ENCODE peak calls at places on chromosomes 13 and 19, in eight cellular contexts. Z is hepatocyte, G is cardiac muscle cell, Q is dorsolateral prefrontal cortex, W is AG04450, Y is tibial nerve, T is breast epithelium, L is thoracic aorta. K is an unnamed sample.

GRCh38 chr19:3006075-3006767 is 22.9 kb downstream of the TLE2 start:
- DNase-seq in Z (no peak), G (no peak), Q (no peak), W (no peak), Y (no peak), T (no peak), L (no peak), K (no peak)

GRCh38 chr19:38425810-38426466 is at the start of gene RASGRP4:
- DNase-seq in Z (no peak), G (no peak), Q (no peak), W (no peak), Y (no peak), T (no peak), L (no peak), K (peak)

GRCh38 chr19:5942991-5943390 is 28.9 kb downstream of the CAPS start:
- DNase-seq in Z (no peak), G (no peak), Q (no peak), W (no peak), Y (no peak), T (no peak), L (no peak), K (peak)

GRCh38 chr13:95301947-95302386 is 716 bp upstream of the ABCC4 start:
- DNase-seq in Z (no peak), G (no peak), Q (no peak), W (no peak), Y (peak), T (no peak), L (no peak), K (no peak)

GRCh38 chr13:110338441-110339101 is 31.5 kb downstream of the COL4A2 start:
- DNase-seq in Z (no peak), G (peak), Q (no peak), W (no peak), Y (peak), T (no peak), L (no peak), K (no peak)

GRCh38 chr19:49746206-49746958 is 16.7 kb downstream of the TSKS start:
- DNase-seq in Z (no peak), G (no peak), Q (no peak), W (no peak), Y (no peak), T (no peak), L (no peak), K (peak)

GRCh38 chr19:49149652-49150105 is 5.5 kb downstream of the HRC start:
- DNase-seq in Z (peak), G (peak), Q (peak), W (peak), Y (peak), T (peak), L (no peak), K (peak)

GRCh38 chr19:51181913-51182419 is 39.9 kb downstream of the SIGLEC7 start:
- DNase-seq in Z (no peak), G (no peak), Q (peak), W (no peak), Y (no peak), T (no peak), L (no peak), K (no peak)

GRCh38 chr19:40217921-40218890 is at the start of gene TTC9B:
- DNase-seq in Z (peak), G (peak), Q (peak), W (no peak), Y (no peak), T (no peak), L (no peak), K (no peak)

GRCh38 chr13:38763446-38764381 is 76.8 kb downstream of the FREM2 start:
- DNase-seq in Z (peak), G (peak), Q (no peak), W (no peak), Y (no peak), T (no peak), L (no peak), K (no peak)

GRCh38 chr19:44657211-44657921 is 13.7 kb downstream of the PVR start:
- DNase-seq in Z (peak), G (peak), Q (peak), W (no peak), Y (peak), T (no peak), L (peak), K (peak)

GRCh38 chr19:7925171-7925837 is 631 bp downstream of the CTXN1 start:
- DNase-seq in Z (peak), G (peak), Q (no peak), W (no peak), Y (peak), T (no peak), L (no peak), K (no peak)

GRCh38 chr13:75489502-75490263 is 7.7 kb upstream of the TBC1D4 start:
- DNase-seq in Z (peak), G (no peak), Q (no peak), W (peak), Y (no peak), T (no peak), L (no peak), K (peak)
- H3K27ac ChIP-seq in Z (no peak), G (no peak), Q (no peak), W (no peak), Y (no peak), T (no peak), L (no peak), K (peak)

GRCh38 chr19:16325161-16325527 is 518 bp downstream of the KLF2 start:
- DNase-seq in Z (peak), G (peak), Q (no peak), W (no peak), Y (no peak), T (no peak), L (no peak), K (peak)

GRCh38 chr19:16327131-16327450 is 2.5 kb downstream of the KLF2 start:
- DNase-seq in Z (no peak), G (no peak), Q (no peak), W (no peak), Y (no peak), T (no peak), L (no peak), K (no peak)

GRCh38 chr19:16324384-16325160 is at the start of gene KLF2:
- DNase-seq in Z (peak), G (peak), Q (peak), W (peak), Y (peak), T (peak), L (peak), K (peak)

GRCh38 chr19:16326401-16327130 is 1.9 kb downstream of the KLF2 start:
- DNase-seq in Z (no peak), G (no peak), Q (no peak), W (no peak), Y (no peak), T (no peak), L (no peak), K (no peak)

GRCh38 chr19:16325671-16326400 is 1.2 kb downstream of the KLF2 start:
- DNase-seq in Z (peak), G (peak), Q (no peak), W (no peak), Y (no peak), T (no peak), L (no peak), K (peak)
- H3K4me3 ChIP-seq in Z (peak), G (peak), Q (peak), W (peak), Y (peak), T (peak), L (peak), K (peak)

GRCh38 chr13:45878966-45879365 is 27.4 kb upstream of the SIAH3 start:
- DNase-seq in Z (no peak), G (no peak), Q (no peak), W (no peak), Y (no peak), T (no peak), L (no peak), K (no peak)

GRCh38 chr13:45880242-45880641 is 28.7 kb upstream of the SIAH3 start:
- DNase-seq in Z (no peak), G (no peak), Q (no peak), W (no peak), Y (no peak), T (no peak), L (no peak), K (no peak)

GRCh38 chr13:45876781-45877180 is 25.2 kb upstream of the SIAH3 start:
- DNase-seq in Z (no peak), G (no peak), Q (no peak), W (no peak), Y (no peak), T (no peak), L (no peak), K (no peak)

GRCh38 chr13:45882626-45883025 is 31.1 kb upstream of the SIAH3 start:
- DNase-seq in Z (no peak), G (no peak), Q (no peak), W (no peak), Y (no peak), T (no peak), L (no peak), K (no peak)

GRCh38 chr13:45879666-45880065 is 28.1 kb upstream of the SIAH3 start:
- DNase-seq in Z (peak), G (peak), Q (no peak), W (no peak), Y (no peak), T (peak), L (no peak), K (no peak)
- TF ChIP-seq CTCF in Z (peak), G (no peak), Q (no peak), W (no peak), Y (no peak), T (peak), L (no peak), K (no peak)

DNA sequence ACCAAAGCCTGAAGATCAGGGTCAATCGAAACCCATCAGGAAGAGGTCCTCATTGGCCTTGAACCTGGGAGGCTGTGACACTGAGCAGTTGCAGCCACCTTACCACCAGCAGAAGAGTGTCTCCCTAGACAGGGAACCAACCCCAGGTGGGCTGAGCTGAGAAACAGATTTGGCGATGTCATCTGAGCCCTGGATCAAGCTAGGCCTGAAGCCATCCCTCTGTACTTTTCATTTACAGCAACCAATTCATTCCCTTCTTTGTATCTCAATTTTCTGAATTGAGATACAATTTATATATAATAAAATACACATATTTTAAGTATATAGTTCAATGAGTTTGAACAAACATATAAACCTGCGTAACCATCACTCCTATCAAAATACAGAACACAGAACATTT is 14.6 kb downstream of the RHPN2 start:
- DNase-seq in Z (no peak), G (no peak), Q (no peak), W (no peak), Y (no peak), T (no peak), L (no peak), K (no peak)
- H3K27ac ChIP-seq in Z (peak), G (no peak), Q (no peak), W (no peak), Y (no peak), T (peak), L (no peak), K (no peak)

GRCh38 chr19:18941628-18942354 is 774 bp upstream of the HOMER3 start:
- DNase-seq in Z (no peak), G (no peak), Q (no peak), W (no peak), Y (no peak), T (no peak), L (no peak), K (no peak)
- H3K4me3 ChIP-seq in Z (no peak), G (no peak), Q (no peak), W (peak), Y (no peak), T (peak), L (peak), K (no peak)

K was measured in left lung.